ENCODE peak calls at places on chromosomes 16 and 17, in eight cellular contexts. U is IMR-90, A is colonic mucosa, N is choroid plexus epithelial cell, L is mesothelial cell of epicardium, J is uterus, W is esophagus squamous epithelium, H is fibroblast of mammary gland. T is an unnamed sample.
A peak's percentile ranks its signal among the peaks of the same experiment; 100 is the strongest.

GRCh38 chr16:89826531-89827382 is 1.5 kb upstream of the SPIRE2 start:
- DNase-seq in U (no peak), A (no peak), N (no peak), L (no peak), J (no peak), W (no peak), H (no peak), T (no peak)

GRCh38 chr17:17919169-17920107 is 52.8 kb downstream of the TOM1L2 start:
- DNase-seq in U (peak; percentile 72), A (peak; percentile 87), N (peak; percentile 88), L (peak; percentile 54), J (peak; percentile 79), W (no peak), H (peak; percentile 77), T (no peak)

GRCh38 chr16:90048737-90049330 is 28.3 kb downstream of the PRDM7 start:
- DNase-seq in U (no peak), A (no peak), N (no peak), L (no peak), J (no peak), W (no peak), H (no peak), T (no peak)

GRCh38 chr17:12637745-12638651 is 27.7 kb upstream of the MYOCD start:
- DNase-seq in U (no peak), A (no peak), N (no peak), L (no peak), J (no peak), W (no peak), H (no peak), T (no peak)

GRCh38 chr16:12661656-12662172 is 142.0 kb downstream of the CPPED1 start:
- DNase-seq in U (peak; percentile 13), A (peak; percentile 22), N (peak; percentile 26), L (peak; percentile 38), J (no peak), W (no peak), H (peak; percentile 37), T (no peak)

GRCh38 chr16:21276090-21276489 is 2.0 kb downstream of the CRYM start:
- DNase-seq in U (no peak), A (no peak), N (no peak), L (no peak), J (no peak), W (no peak), H (no peak), T (no peak)

GRCh38 chr17:41692722-41693521 is 4.2 kb downstream of the EIF1 start:
- DNase-seq in U (peak; percentile 33), A (no peak), N (peak; percentile 18), L (no peak), J (no peak), W (no peak), H (no peak), T (no peak)

GRCh38 chr16:80899804-80900592 is 95.6 kb upstream of the CDYL2 start:
- DNase-seq in U (peak; percentile 76), A (peak; percentile 78), N (peak; percentile 95), L (no peak), J (peak; percentile 61), W (no peak), H (peak; percentile 94), T (no peak)

GRCh38 chr16:50591800-50592771 is 43.9 kb downstream of the NKD1 start:
- DNase-seq in U (no peak), A (no peak), N (no peak), L (peak; percentile 57), J (peak; percentile 70), W (no peak), H (no peak), T (no peak)

GRCh38 chr16:11869657-11870228 is 18.4 kb upstream of the RSL1D1 start:
- DNase-seq in U (no peak), A (no peak), N (no peak), L (no peak), J (no peak), W (no peak), H (no peak), T (no peak)

GRCh38 chr16:48438414-48438813 is 53.2 kb upstream of the SIAH1 start:
- DNase-seq in U (no peak), A (no peak), N (no peak), L (no peak), J (no peak), W (no peak), H (no peak), T (no peak)

GRCh38 chr17:80794281-80795089 is 197.2 kb upstream of the CHMP6 start:
- DNase-seq in U (no peak), A (no peak), N (no peak), L (no peak), J (no peak), W (no peak), H (no peak), T (no peak)

GRCh38 chr17:21105081-21105480 is 21.7 kb upstream of the DHRS7B start:
- DNase-seq in U (no peak), A (no peak), N (no peak), L (no peak), J (no peak), W (no peak), H (no peak), T (no peak)

GRCh38 chr17:18280239-18280638 is 19.8 kb downstream of the MIEF2 start:
- DNase-seq in U (no peak), A (no peak), N (no peak), L (no peak), J (no peak), W (no peak), H (no peak), T (no peak)

GRCh38 chr17:81518113-81518784 is 5.7 kb upstream of the ACTG1 start:
- DNase-seq in U (no peak), A (no peak), N (no peak), L (peak; percentile 19), J (peak; percentile 54), W (no peak), H (no peak), T (no peak)

GRCh38 chr17:74351552-74352210 is 10.0 kb downstream of the BTBD17 start:
- DNase-seq in U (no peak), A (no peak), N (no peak), L (no peak), J (no peak), W (no peak), H (no peak), T (no peak)
- TF ChIP-seq CTCF in U (no peak), A (no peak), N (no peak), L (no peak), J (no peak), W (no peak), H (no peak), T (peak; percentile 50)

GRCh38 chr16:7470344-7470743 is 137.7 kb downstream of the RBFOX1 start:
- DNase-seq in U (no peak), A (no peak), N (no peak), L (no peak), J (no peak), W (no peak), H (no peak), T (no peak)
- TF ChIP-seq CTCF in U (no peak), A (no peak), N (no peak), L (no peak), J (no peak), W (no peak), H (no peak), T (no peak)

GRCh38 chr16:30786936-30787612 is at the start of gene ZNF629:
- DNase-seq in U (peak; percentile 57), A (peak; percentile 75), N (peak; percentile 72), L (no peak), J (peak; percentile 73), W (no peak), H (peak; percentile 62), T (no peak)
- TF ChIP-seq CTCF in U (no peak), A (no peak), N (no peak), L (no peak), J (no peak), W (no peak), H (no peak), T (no peak)

GRCh38 chr16:30956601-30957455 is 726 bp upstream of the SETD1A start:
- DNase-seq in U (peak; percentile 81), A (peak; percentile 86), N (peak; percentile 90), L (peak; percentile 70), J (peak; percentile 88), W (no peak), H (peak; percentile 83), T (peak; percentile 88)
- TF ChIP-seq CTCF in U (peak; percentile 24), A (no peak), N (peak; percentile 41), L (no peak), J (peak; percentile 24), W (no peak), H (no peak), T (peak; percentile 42)

GRCh38 chr17:2401426-2402221 is 764 bp upstream of the MNT start:
- DNase-seq in U (peak; percentile 99), A (peak; percentile 100), N (peak; percentile 100), L (peak; percentile 99), J (peak; percentile 100), W (peak; percentile 98), H (peak; percentile 100), T (peak; percentile 100)

GRCh38 chr17:2399572-2400473 is 1.0 kb downstream of the MNT start:
- DNase-seq in U (peak; percentile 94), A (peak; percentile 96), N (peak; percentile 98), L (peak; percentile 96), J (peak; percentile 96), W (peak; percentile 68), H (peak; percentile 95), T (peak; percentile 97)

GRCh38 chr17:2400877-2401425 is at the start of gene MNT:
- DNase-seq in U (peak; percentile 92), A (peak; percentile 94), N (peak; percentile 98), L (peak; percentile 90), J (peak; percentile 94), W (peak; percentile 86), H (peak; percentile 90), T (peak; percentile 97)

GRCh38 chr17:2398655-2399571 is 1.9 kb downstream of the MNT start:
- DNase-seq in U (peak; percentile 78), A (peak; percentile 69), N (peak; percentile 82), L (no peak), J (peak; percentile 74), W (no peak), H (peak; percentile 79), T (no peak)

GRCh38 chr17:2400474-2400866 is 390 bp downstream of the MNT start:
- DNase-seq in U (no peak), A (peak; percentile 70), N (peak; percentile 66), L (no peak), J (peak; percentile 56), W (no peak), H (no peak), T (no peak)
- TF ChIP-seq CTCF in U (no peak), A (no peak), N (no peak), L (no peak), J (no peak), W (no peak), H (no peak), T (no peak)

T was measured in type B pancreatic cell.